ENCODE peak calls at places on chromosomes 16 and 17, in nine cellular contexts. E is A549; B is endothelial cell; J is activated B cell treated with CpG ODN at 0.5 μM for 24 hours; M is spleen; U is neural progenitor cell; O is CD8-positive, alpha-beta T cell; H is fibroblast of lung; Q is GM12865. L is an unnamed sample.

GRCh38 chr16:88320947-88321634 is 61.7 kb upstream of the ZNF469 start:
- DNase-seq in E (peak), B (no peak), J (no peak), M (no peak), U (no peak), O (no peak), H (no peak), Q (peak), L (no peak)

GRCh38 chr17:17885029-17885351 is 48.2 kb upstream of the SREBF1 start:
- DNase-seq in E (no peak), B (no peak), J (no peak), M (no peak), U (peak), O (no peak), H (no peak), Q (no peak), L (no peak)

GRCh38 chr16:3954411-3954921 is 74.0 kb upstream of the CREBBP start:
- DNase-seq in E (no peak), B (no peak), J (no peak), M (no peak), U (no peak), O (no peak), H (no peak), Q (no peak), L (no peak)

GRCh38 chr17:9907131-9907530 is 2.1 kb upstream of the RCVRN start:
- DNase-seq in E (no peak), B (no peak), J (no peak), M (peak), U (no peak), O (no peak), H (no peak), Q (no peak), L (no peak)

GRCh38 chr16:49332589-49333267 is 40.9 kb upstream of the C16orf78 start:
- DNase-seq in E (no peak), B (no peak), J (no peak), M (no peak), U (peak), O (no peak), H (no peak), Q (no peak), L (no peak)

GRCh38 chr17:46167826-46168569 is 25.2 kb downstream of the KANSL1 start:
- DNase-seq in E (peak), B (no peak), J (no peak), M (no peak), U (no peak), O (no peak), H (peak), Q (no peak), L (no peak)

GRCh38 chr17:17041018-17041521 is 1.2 kb upstream of the MPRIP start:
- DNase-seq in E (peak), B (no peak), J (no peak), M (peak), U (no peak), O (no peak), H (peak), Q (no peak), L (no peak)

GRCh38 chr17:12709063-12709462 is 43.4 kb downstream of the MYOCD start:
- DNase-seq in E (no peak), B (no peak), J (no peak), M (no peak), U (no peak), O (no peak), H (peak), Q (no peak), L (no peak)

GRCh38 chr17:81039854-81040758 is 5.2 kb downstream of the BAIAP2 start:
- DNase-seq in E (peak), B (no peak), J (no peak), M (no peak), U (no peak), O (no peak), H (peak), Q (no peak), L (no peak)

GRCh38 chr17:57534863-57535651 is 210.0 kb downstream of the CCDC182 start:
- DNase-seq in E (peak), B (no peak), J (no peak), M (no peak), U (no peak), O (no peak), H (no peak), Q (no peak), L (no peak)

GRCh38 chr16:70605284-70605659 is 41.1 kb upstream of the IL34 start:
- DNase-seq in E (no peak), B (no peak), J (no peak), M (no peak), U (no peak), O (no peak), H (no peak), Q (no peak), L (no peak)

GRCh38 chr16:87324411-87325275 is 7.5 kb upstream of the C16orf95 start:
- DNase-seq in E (peak), B (peak), J (peak), M (peak), U (peak), O (peak), H (peak), Q (peak), L (no peak)

GRCh38 chr17:8629371-8630226 is 926 bp downstream of the MYH10 start:
- DNase-seq in E (peak), B (peak), J (peak), M (peak), U (peak), O (no peak), H (peak), Q (no peak), L (peak)

GRCh38 chr17:66585472-66585871 is 249.4 kb upstream of the CACNG5 start:
- DNase-seq in E (no peak), B (no peak), J (no peak), M (no peak), U (no peak), O (no peak), H (no peak), Q (no peak), L (no peak)

GRCh38 chr16:69563605-69564580 is 1.9 kb upstream of the NFAT5 start:
- DNase-seq in E (peak), B (no peak), J (peak), M (no peak), U (peak), O (no peak), H (peak), Q (peak), L (no peak)

GRCh38 chr16:67672739-67673662 is 6.4 kb downstream of the C16orf86 start:
- DNase-seq in E (peak), B (peak), J (no peak), M (peak), U (peak), O (no peak), H (peak), Q (peak), L (no peak)

GRCh38 chr17:82458885-82459424 is 414 bp downstream of the NARF start:
- DNase-seq in E (no peak), B (peak), J (no peak), M (no peak), U (peak), O (no peak), H (peak), Q (peak), L (no peak)

GRCh38 chr16:57676624-57677085 is 8.5 kb downstream of the ADGRG3 start:
- DNase-seq in E (peak), B (no peak), J (no peak), M (no peak), U (no peak), O (no peak), H (no peak), Q (no peak), L (no peak)

GRCh38 chr16:48526058-48526957 is 83.7 kb downstream of the N4BP1 start:
- DNase-seq in E (peak), B (no peak), J (no peak), M (peak), U (peak), O (no peak), H (peak), Q (peak), L (no peak)

GRCh38 chr17:20223808-20224328 is 214.7 kb downstream of the SPECC1 start:
- DNase-seq in E (peak), B (no peak), J (no peak), M (no peak), U (no peak), O (no peak), H (peak), Q (no peak), L (no peak)

GRCh38 chr16:8898660-8899318 is 16.6 kb downstream of the LITAFD start:
- DNase-seq in E (no peak), B (no peak), J (no peak), M (no peak), U (no peak), O (no peak), H (no peak), Q (no peak), L (no peak)

GRCh38 chr17:34755371-34755770 is 176.0 kb downstream of the TMEM132E start:
- DNase-seq in E (no peak), B (no peak), J (no peak), M (no peak), U (no peak), O (no peak), H (no peak), Q (no peak), L (no peak)

DNA sequence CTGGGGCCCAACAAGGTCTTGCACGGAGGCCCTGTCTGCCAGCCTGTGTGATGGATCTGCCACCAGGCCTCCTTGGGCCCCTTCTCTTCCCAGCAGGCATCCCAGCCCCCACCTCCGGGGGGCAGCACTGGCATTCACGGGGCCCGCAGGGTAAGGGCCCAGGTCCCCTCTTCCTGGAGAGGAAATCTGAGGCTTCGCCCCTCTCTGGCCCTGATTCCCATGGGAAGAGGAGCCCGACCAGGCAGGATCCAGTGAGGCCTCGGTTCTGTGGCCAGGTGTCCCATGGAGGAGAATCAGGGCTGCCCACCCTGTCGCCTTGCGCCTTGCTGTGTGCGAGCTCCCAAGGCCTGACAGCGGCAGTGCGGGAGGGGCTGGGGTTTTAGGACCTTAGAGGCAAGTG is 48.4 kb downstream of the PDPK1 start:
- DNase-seq in E (no peak), B (no peak), J (no peak), M (peak), U (peak), O (no peak), H (no peak), Q (no peak), L (no peak)
- TF ChIP-seq CTCF in E (no peak), B (peak), J (no peak), M (no peak), U (peak), O (no peak), H (no peak), Q (peak), L (no peak)

GRCh38 chr17:61237275-61237674 is 162.4 kb upstream of the TBX2 start:
- DNase-seq in E (peak), B (no peak), J (no peak), M (no peak), U (no peak), O (no peak), H (no peak), Q (no peak), L (no peak)
- TF ChIP-seq CTCF in E (no peak), B (no peak), J (no peak), M (no peak), U (no peak), O (no peak), H (no peak), Q (no peak), L (no peak)

GRCh38 chr17:39955726-39956225 is 7.0 kb upstream of the GSDMA start:
- DNase-seq in E (no peak), B (no peak), J (no peak), M (no peak), U (no peak), O (no peak), H (no peak), Q (no peak), L (no peak)

GRCh38 chr17:39951924-39952664 is 10.7 kb upstream of the GSDMA start:
- DNase-seq in E (no peak), B (no peak), J (no peak), M (peak), U (no peak), O (no peak), H (no peak), Q (no peak), L (no peak)

GRCh38 chr17:39953471-39953888 is 9.3 kb upstream of the GSDMA start:
- DNase-seq in E (no peak), B (no peak), J (no peak), M (no peak), U (no peak), O (no peak), H (no peak), Q (no peak), L (no peak)

GRCh38 chr17:39952665-39953470 is 9.9 kb upstream of the GSDMA start:
- DNase-seq in E (peak), B (peak), J (peak), M (peak), U (peak), O (peak), H (peak), Q (peak), L (peak)

GRCh38 chr17:39954876-39955275 is 7.9 kb upstream of the GSDMA start:
- DNase-seq in E (no peak), B (no peak), J (no peak), M (no peak), U (no peak), O (no peak), H (no peak), Q (no peak), L (no peak)
- TF ChIP-seq CTCF in E (no peak), B (no peak), J (no peak), M (no peak), U (no peak), O (no peak), H (no peak), Q (no peak), L (no peak)

GRCh38 chr17:32855620-32856019 is 21.3 kb downstream of the MYO1D start:
- DNase-seq in E (no peak), B (no peak), J (no peak), M (no peak), U (no peak), O (no peak), H (no peak), Q (no peak), L (no peak)
- TF ChIP-seq CTCF in E (no peak), B (no peak), J (no peak), M (no peak), U (no peak), O (no peak), H (no peak), Q (no peak), L (no peak)

GRCh38 chr17:7327501-7327900 is 1.6 kb downstream of the NEURL4 start:
- DNase-seq in E (no peak), B (no peak), J (no peak), M (no peak), U (no peak), O (no peak), H (no peak), Q (no peak), L (no peak)

GRCh38 chr17:7330099-7331015 is 1.2 kb upstream of the NEURL4 start:
- DNase-seq in E (peak), B (peak), J (peak), M (peak), U (peak), O (peak), H (peak), Q (peak), L (peak)

GRCh38 chr17:7328009-7328408 is 1.1 kb downstream of the NEURL4 start:
- DNase-seq in E (no peak), B (no peak), J (no peak), M (no peak), U (no peak), O (no peak), H (no peak), Q (no peak), L (no peak)

GRCh38 chr17:7328840-7329359 is at the start of gene NEURL4:
- DNase-seq in E (peak), B (no peak), J (no peak), M (no peak), U (no peak), O (no peak), H (no peak), Q (peak), L (no peak)

DNA sequence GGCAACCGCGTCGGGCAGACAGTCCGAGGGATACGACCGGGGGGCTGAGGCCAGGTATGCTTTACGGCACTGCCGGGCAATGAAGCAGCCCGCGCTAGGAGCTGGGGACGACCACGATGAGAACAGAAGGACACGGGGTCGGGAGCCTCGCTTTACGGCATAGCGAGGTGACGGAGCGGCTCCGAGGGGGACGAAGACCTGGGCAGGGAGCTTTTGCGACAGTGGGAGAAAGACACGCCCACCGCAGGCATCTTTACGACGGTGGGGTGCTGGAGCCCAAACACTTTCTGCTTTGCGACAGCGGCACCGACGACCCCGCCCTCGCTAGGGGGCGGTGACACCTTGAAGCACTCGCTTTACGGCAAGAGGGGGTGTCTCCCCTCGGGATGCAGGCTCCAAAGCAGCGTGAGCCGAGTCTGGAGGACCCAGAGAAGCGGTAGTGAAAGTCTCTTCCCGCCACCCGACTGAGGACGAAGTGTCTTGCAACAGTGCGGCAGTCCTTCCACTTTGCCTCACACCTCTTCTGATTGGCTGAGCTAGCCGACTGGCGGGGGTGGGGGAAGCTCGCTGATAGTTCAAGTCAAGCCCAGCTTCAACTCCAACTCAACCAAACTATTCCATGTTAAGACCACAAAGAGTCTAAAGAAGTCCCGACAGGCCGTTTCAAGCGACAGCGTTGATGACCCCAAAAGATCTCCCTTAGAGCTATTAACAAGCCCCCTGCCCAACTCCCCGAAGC is 394 bp upstream of the NEURL4 start:
- DNase-seq in E (peak), B (peak), J (peak), M (peak), U (peak), O (peak), H (peak), Q (peak), L (peak)
- TF ChIP-seq CTCF in E (no peak), B (no peak), J (no peak), M (no peak), U (peak), O (no peak), H (no peak), Q (no peak), L (peak)

GRCh38 chr17:38322897-38323296 is 20.9 kb downstream of the GPR179 start:
- DNase-seq in E (no peak), B (no peak), J (no peak), M (no peak), U (no peak), O (no peak), H (no peak), Q (no peak), L (no peak)

GRCh38 chr17:38320482-38320881 is 23.3 kb downstream of the GPR179 start:
- DNase-seq in E (no peak), B (no peak), J (no peak), M (peak), U (no peak), O (no peak), H (no peak), Q (no peak), L (no peak)

GRCh38 chr17:38324141-38324540 is 19.6 kb downstream of the GPR179 start:
- DNase-seq in E (no peak), B (no peak), J (no peak), M (no peak), U (no peak), O (no peak), H (no peak), Q (no peak), L (no peak)

GRCh38 chr17:38324732-38325131 is 19.0 kb downstream of the GPR179 start:
- DNase-seq in E (no peak), B (no peak), J (no peak), M (no peak), U (no peak), O (no peak), H (no peak), Q (no peak), L (no peak)

GRCh38 chr17:38322156-38322779 is 21.5 kb downstream of the GPR179 start:
- DNase-seq in E (peak), B (peak), J (peak), M (peak), U (peak), O (peak), H (peak), Q (peak), L (peak)
- TF ChIP-seq CTCF in E (peak), B (peak), J (peak), M (peak), U (peak), O (peak), H (peak), Q (peak), L (peak)

GRCh38 chr16:72787519-72788268 is 260.2 kb downstream of the ZFHX3 start:
- DNase-seq in E (no peak), B (peak), J (peak), M (peak), U (peak), O (peak), H (peak), Q (peak), L (no peak)
- TF ChIP-seq CTCF in E (no peak), B (no peak), J (no peak), M (no peak), U (no peak), O (no peak), H (no peak), Q (no peak), L (no peak)

GRCh38 chr17:53765609-53766008 is 57.1 kb upstream of the KIF2B start:
- DNase-seq in E (no peak), B (no peak), J (no peak), M (no peak), U (no peak), O (no peak), H (no peak), Q (no peak), L (no peak)
- TF ChIP-seq CTCF in E (no peak), B (no peak), J (no peak), M (no peak), U (no peak), O (no peak), H (no peak), Q (no peak), L (no peak)

L was measured in mesothelial cell of epicardium.